ENCODE peak calls at places on chromosomes 13 and 19, in nine cellular contexts. One of them, this sample, is unnamed. For H3K9me3, the result is how much of the 10 kb centered on the place peaks cover.

GRCh38 chr13:59975807-59976445 is 187.8 kb downstream of the DIAPH3 start:
- DNase-seq in adrenal gland: no peak
- DNase-seq in transverse colon: no peak
- DNase-seq in stomach: no peak
- DNase-seq in breast epithelium: no peak
- DNase-seq in body of pancreas: no peak
- DNase-seq in tibial nerve: no peak
- DNase-seq in H1: no peak
- DNase-seq in A549: no peak
- DNase-seq in this sample: no peak

GRCh38 chr13:50055454-50055853 is 40.2 kb downstream of the KCNRG start:
- DNase-seq in A549: no peak
- DNase-seq in H1: no peak
- DNase-seq in stomach: no peak
- DNase-seq in tibial nerve: no peak
- DNase-seq in breast epithelium: no peak
- DNase-seq in body of pancreas: no peak
- DNase-seq in transverse colon: no peak
- DNase-seq in adrenal gland: no peak
- DNase-seq in this sample: no peak

GRCh38 chr19:16374436-16374835 is 49.8 kb downstream of the KLF2 start:
- DNase-seq in adrenal gland: no peak
- DNase-seq in A549: no peak
- DNase-seq in stomach: no peak
- DNase-seq in breast epithelium: no peak
- DNase-seq in body of pancreas: no peak
- DNase-seq in transverse colon: no peak
- DNase-seq in H1: no peak
- DNase-seq in tibial nerve: no peak
- DNase-seq in this sample: no peak

GRCh38 chr13:36919833-36920611 is at the start of gene SMAD9:
- DNase-seq in H1: no peak
- DNase-seq in transverse colon: peak
- DNase-seq in breast epithelium: peak
- DNase-seq in tibial nerve: peak
- DNase-seq in adrenal gland: peak
- DNase-seq in A549: peak
- DNase-seq in body of pancreas: peak
- DNase-seq in stomach: peak
- DNase-seq in this sample: no peak

GRCh38 chr19:13964776-13965175 is 12.5 kb downstream of the DCAF15 start:
- DNase-seq in body of pancreas: no peak
- DNase-seq in stomach: no peak
- DNase-seq in breast epithelium: no peak
- DNase-seq in adrenal gland: no peak
- DNase-seq in A549: no peak
- DNase-seq in H1: no peak
- DNase-seq in tibial nerve: no peak
- DNase-seq in transverse colon: no peak
- DNase-seq in this sample: no peak

GRCh38 chr13:110593430-110594130 is 21.8 kb upstream of the NAXD start:
- DNase-seq in stomach: no peak
- DNase-seq in adrenal gland: peak
- DNase-seq in tibial nerve: no peak
- DNase-seq in A549: peak
- DNase-seq in breast epithelium: no peak
- DNase-seq in transverse colon: no peak
- DNase-seq in body of pancreas: peak
- DNase-seq in H1: no peak
- DNase-seq in this sample: peak

GRCh38 chr19:30841934-30842333 is 469.8 kb downstream of the ZNF536 start:
- DNase-seq in tibial nerve: no peak
- DNase-seq in breast epithelium: no peak
- DNase-seq in A549: no peak
- DNase-seq in adrenal gland: no peak
- DNase-seq in body of pancreas: no peak
- DNase-seq in H1: no peak
- DNase-seq in transverse colon: no peak
- DNase-seq in stomach: no peak
- DNase-seq in this sample: no peak

GRCh38 chr13:40776681-40777165 is 5.7 kb upstream of the MRPS31 start:
- DNase-seq in body of pancreas: no peak
- DNase-seq in adrenal gland: no peak
- DNase-seq in transverse colon: peak
- DNase-seq in tibial nerve: no peak
- DNase-seq in A549: no peak
- DNase-seq in H1: no peak
- DNase-seq in breast epithelium: no peak
- DNase-seq in stomach: no peak
- DNase-seq in this sample: peak

GRCh38 chr19:48137411-48137810 is 26.8 kb upstream of the PLA2G4C start:
- DNase-seq in A549: no peak
- DNase-seq in H1: no peak
- DNase-seq in tibial nerve: no peak
- DNase-seq in adrenal gland: no peak
- DNase-seq in body of pancreas: no peak
- DNase-seq in breast epithelium: no peak
- DNase-seq in transverse colon: no peak
- DNase-seq in stomach: no peak
- DNase-seq in this sample: no peak

GRCh38 chr13:98384739-98385138 is 192.2 kb downstream of the STK24 start:
- DNase-seq in adrenal gland: no peak
- DNase-seq in transverse colon: no peak
- DNase-seq in A549: no peak
- DNase-seq in H1: no peak
- DNase-seq in breast epithelium: no peak
- DNase-seq in tibial nerve: no peak
- DNase-seq in stomach: no peak
- DNase-seq in body of pancreas: no peak
- DNase-seq in this sample: no peak

DNA sequence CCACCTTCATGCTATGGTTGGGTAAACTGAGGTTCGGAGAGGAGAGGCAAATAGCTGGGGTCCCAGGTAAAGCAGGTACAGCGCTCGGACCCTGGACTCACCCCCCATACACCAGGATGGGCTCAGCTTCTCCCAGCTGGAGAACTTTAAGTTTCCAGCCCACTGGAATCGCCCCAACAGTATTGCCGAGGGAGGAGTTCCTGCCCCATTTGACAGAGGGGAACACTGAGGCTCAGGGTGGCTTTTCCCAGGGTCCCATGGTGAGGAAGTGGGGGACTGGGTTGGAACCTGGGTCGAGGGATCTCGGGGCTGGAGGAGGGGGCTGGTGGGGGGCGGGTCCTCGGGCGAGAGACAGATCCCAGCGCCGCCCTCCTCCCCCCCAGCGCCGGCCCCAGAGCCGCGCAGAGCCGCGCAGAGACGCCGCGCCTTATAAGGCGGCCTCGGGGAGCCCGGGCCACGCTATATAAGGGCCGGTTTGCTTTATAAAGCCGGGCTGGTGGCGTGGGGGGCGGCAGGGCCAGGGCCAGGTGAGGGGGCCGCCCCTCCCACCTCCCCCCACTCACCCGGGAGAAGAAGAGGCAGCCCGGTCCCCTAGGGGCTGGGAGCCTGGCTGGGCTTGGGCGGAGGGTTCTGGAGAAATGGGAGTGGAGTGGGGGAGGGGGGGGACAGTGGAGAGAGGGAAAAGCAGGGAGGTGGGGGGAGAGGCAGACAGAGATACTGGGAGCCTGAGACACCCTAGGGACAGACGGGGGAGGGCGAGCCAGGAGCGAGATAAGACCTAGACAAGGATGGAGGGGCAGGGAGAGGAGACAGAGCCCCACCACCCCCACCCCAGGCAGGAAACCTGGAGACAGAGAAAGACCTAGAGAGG is 1.1 kb downstream of the CNN1 start:
- DNase-seq in tibial nerve: no peak
- DNase-seq in adrenal gland: no peak
- DNase-seq in transverse colon: peak
- DNase-seq in A549: no peak
- DNase-seq in breast epithelium: no peak
- DNase-seq in H1: no peak
- DNase-seq in stomach: no peak
- DNase-seq in body of pancreas: no peak
- DNase-seq in this sample: no peak
- TF ChIP-seq POLR2A in tibial nerve: no peak
- TF ChIP-seq POLR2A in adrenal gland: no peak
- TF ChIP-seq POLR2A in transverse colon: no peak
- TF ChIP-seq POLR2A in A549: no peak
- TF ChIP-seq POLR2A in breast epithelium: no peak
- TF ChIP-seq POLR2A in H1: peak
- TF ChIP-seq POLR2A in stomach: no peak
- TF ChIP-seq POLR2A in body of pancreas: no peak
- TF ChIP-seq POLR2A in this sample: no peak

GRCh38 chr19:19871932-19872331 is 6.2 kb downstream of the ZNF253 start:
- DNase-seq in stomach: no peak
- DNase-seq in transverse colon: no peak
- DNase-seq in tibial nerve: no peak
- DNase-seq in adrenal gland: no peak
- DNase-seq in breast epithelium: no peak
- DNase-seq in A549: no peak
- DNase-seq in body of pancreas: no peak
- DNase-seq in H1: no peak
- DNase-seq in this sample: no peak

DNA sequence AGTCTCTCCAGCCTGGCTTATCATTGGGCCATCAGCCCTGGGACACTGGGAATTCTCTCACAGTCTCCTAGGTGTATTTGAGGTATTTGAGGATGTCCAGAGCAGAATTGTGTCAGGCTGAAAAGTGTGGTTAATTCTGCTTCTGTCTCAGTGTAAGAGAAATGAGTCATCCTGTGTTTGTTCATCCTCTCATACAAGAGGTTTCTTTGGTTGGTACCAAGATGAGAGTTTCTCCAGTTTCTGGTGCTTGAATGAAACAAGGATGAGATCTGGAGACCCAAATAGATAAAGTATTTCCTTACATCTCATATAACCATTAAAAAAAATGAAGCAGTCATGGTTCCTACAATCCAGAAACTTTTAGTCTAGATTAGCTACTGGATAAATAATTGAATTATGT is 7.7 kb downstream of the ZNF253 start:
- DNase-seq in breast epithelium: no peak
- DNase-seq in stomach: no peak
- DNase-seq in adrenal gland: no peak
- DNase-seq in A549: no peak
- DNase-seq in transverse colon: no peak
- DNase-seq in H1: no peak
- DNase-seq in tibial nerve: no peak
- DNase-seq in body of pancreas: no peak
- DNase-seq in this sample: no peak
- H3K9me3 ChIP-seq in breast epithelium: under half
- H3K9me3 ChIP-seq in stomach: half or more
- H3K9me3 ChIP-seq in adrenal gland: under half
- H3K9me3 ChIP-seq in A549: under half
- H3K9me3 ChIP-seq in transverse colon: under half
- H3K9me3 ChIP-seq in H1: under half
- H3K9me3 ChIP-seq in tibial nerve: under half
- H3K9me3 ChIP-seq in body of pancreas: under half
- H3K9me3 ChIP-seq in this sample: under half

GRCh38 chr19:38663156-38663651 is 15.8 kb downstream of the ACTN4 start:
- DNase-seq in H1: no peak
- DNase-seq in transverse colon: no peak
- DNase-seq in tibial nerve: no peak
- DNase-seq in stomach: no peak
- DNase-seq in A549: no peak
- DNase-seq in adrenal gland: peak
- DNase-seq in breast epithelium: no peak
- DNase-seq in body of pancreas: no peak
- DNase-seq in this sample: no peak
- TF ChIP-seq POLR2A in H1: no peak
- TF ChIP-seq POLR2A in transverse colon: no peak
- TF ChIP-seq POLR2A in tibial nerve: no peak
- TF ChIP-seq POLR2A in stomach: no peak
- TF ChIP-seq POLR2A in A549: no peak
- TF ChIP-seq POLR2A in adrenal gland: peak
- TF ChIP-seq POLR2A in breast epithelium: no peak
- TF ChIP-seq POLR2A in body of pancreas: no peak
- TF ChIP-seq POLR2A in this sample: no peak

DNA sequence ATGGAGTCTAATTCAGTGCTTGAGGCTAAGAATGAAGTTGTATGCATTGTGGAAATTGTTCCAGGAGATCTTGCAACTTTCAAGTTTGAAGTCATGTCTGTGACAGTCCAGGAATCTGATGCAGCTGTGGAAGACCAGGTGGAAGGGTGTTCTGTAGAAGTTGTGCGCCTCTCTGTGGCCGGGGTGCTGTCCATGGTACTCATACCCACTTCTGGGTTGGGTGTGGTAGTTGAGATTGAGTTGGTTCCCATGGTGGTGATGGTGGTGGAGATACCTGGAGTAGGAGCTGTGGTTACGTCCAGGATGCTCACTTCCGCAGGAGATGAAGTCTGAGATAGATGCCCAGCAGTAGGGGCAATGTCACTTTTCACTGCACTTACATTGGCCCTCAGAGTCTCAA is 44.3 kb downstream of the MUC16 start:
- DNase-seq in tibial nerve: no peak
- DNase-seq in stomach: no peak
- DNase-seq in body of pancreas: no peak
- DNase-seq in H1: no peak
- DNase-seq in breast epithelium: no peak
- DNase-seq in adrenal gland: no peak
- DNase-seq in A549: no peak
- DNase-seq in transverse colon: no peak
- DNase-seq in this sample: no peak
- H3K9me3 ChIP-seq in tibial nerve: under half
- H3K9me3 ChIP-seq in stomach: under half
- H3K9me3 ChIP-seq in body of pancreas: under half
- H3K9me3 ChIP-seq in H1: half or more
- H3K9me3 ChIP-seq in breast epithelium: under half
- H3K9me3 ChIP-seq in adrenal gland: under half
- H3K9me3 ChIP-seq in A549: under half
- H3K9me3 ChIP-seq in transverse colon: under half
- H3K9me3 ChIP-seq in this sample: under half

This sample was measured in Peyer's patch.